ENCODE peak calls at places on chromosomes 12 and 14, in four cellular contexts. G, Q, L and C are unnamed samples. For H3K79me2, the result is how much of the 10 kb centered on the place peaks cover.

GRCh38 chr14:104461676-104462443 is 117.7 kb upstream of the C14orf180 start:
- DNase-seq in G (peak), Q (no peak), L (no peak), C (no peak)

GRCh38 chr14:103372552-103373304 is 12.5 kb upstream of the MARK3 start:
- DNase-seq in G (peak), Q (peak), L (peak), C (peak)

GRCh38 chr14:60310086-60310684 is 61.2 kb downstream of the PPM1A start:
- DNase-seq in G (no peak), Q (no peak), L (no peak), C (no peak)

GRCh38 chr14:91019673-91020072 is 40.8 kb downstream of the RPS6KA5 start:
- DNase-seq in G (no peak), Q (no peak), L (no peak), C (no peak)

GRCh38 chr14:53368714-53369191 is 215.6 kb upstream of the DDHD1 start:
- DNase-seq in G (no peak), Q (peak), L (no peak), C (no peak)

GRCh38 chr14:73368621-73369020 is 89.7 kb downstream of the NUMB start:
- DNase-seq in G (no peak), Q (peak), L (no peak), C (no peak)

GRCh38 chr12:68189766-68190700 is 30.5 kb upstream of the IFNG start:
- DNase-seq in G (no peak), Q (peak), L (peak), C (no peak)

GRCh38 chr12:111488271-111488670 is 82.5 kb downstream of the SH2B3 start:
- DNase-seq in G (no peak), Q (peak), L (no peak), C (peak)

GRCh38 chr14:63051966-63052365 is 6.7 kb upstream of the KCNH5 start:
- DNase-seq in G (no peak), Q (no peak), L (no peak), C (no peak)

GRCh38 chr12:51920046-51920445 is 12.7 kb downstream of the ACVRL1 start:
- DNase-seq in G (no peak), Q (no peak), L (no peak), C (no peak)

GRCh38 chr12:45742590-45742989 is 13.1 kb downstream of the ARID2 start:
- DNase-seq in G (no peak), Q (no peak), L (no peak), C (no peak)

GRCh38 chr12:9669019-9669326 is 540 bp upstream of the CLEC2D start:
- DNase-seq in G (no peak), Q (no peak), L (no peak), C (no peak)

GRCh38 chr12:9662488-9662887 is 7.0 kb upstream of the CLEC2D start:
- DNase-seq in G (no peak), Q (no peak), L (no peak), C (no peak)

GRCh38 chr12:9669534-9669933 is at the start of gene CLEC2D:
- DNase-seq in G (no peak), Q (no peak), L (no peak), C (no peak)

GRCh38 chr12:9668141-9669018 is 1.1 kb upstream of the CLEC2D start:
- DNase-seq in G (no peak), Q (peak), L (no peak), C (no peak)

DNA sequence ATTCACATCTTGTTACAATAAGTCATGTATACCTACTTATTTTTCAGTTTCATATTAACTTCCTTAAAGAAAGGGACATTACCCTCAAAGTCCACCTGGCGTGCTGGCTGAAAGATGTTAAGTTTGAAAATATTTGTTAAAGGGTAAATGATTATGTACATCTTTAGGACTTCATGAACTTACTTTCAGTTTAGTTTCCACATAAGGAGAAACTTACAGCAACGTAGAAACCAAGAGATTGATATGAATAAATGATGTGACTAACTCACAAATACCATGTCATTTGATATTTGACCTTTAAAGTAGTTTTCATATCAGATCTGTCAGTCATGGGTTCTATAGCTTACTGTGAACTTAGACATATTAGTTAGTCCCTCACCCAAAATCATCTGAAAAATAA is 2.1 kb upstream of the CLEC2D start:
- DNase-seq in G (no peak), Q (no peak), L (no peak), C (no peak)
- H3K79me2 ChIP-seq in G (under half), Q (under half), L (under half), C (under half)

GRCh38 chr12:50085615-50085928 is 430 bp downstream of the SMARCD1 start:
- DNase-seq in G (no peak), Q (no peak), L (no peak), C (no peak)

GRCh38 chr12:50086148-50086547 is 1.0 kb downstream of the SMARCD1 start:
- DNase-seq in G (no peak), Q (no peak), L (no peak), C (no peak)

GRCh38 chr12:50083301-50083700 is 1.8 kb upstream of the SMARCD1 start:
- DNase-seq in G (no peak), Q (no peak), L (no peak), C (no peak)

GRCh38 chr12:50087159-50087558 is 2.0 kb downstream of the SMARCD1 start:
- DNase-seq in G (no peak), Q (no peak), L (no peak), C (no peak)

GRCh38 chr12:50084775-50085614 is at the start of gene SMARCD1:
- DNase-seq in G (peak), Q (peak), L (peak), C (peak)
- H3K27ac ChIP-seq in G (peak), Q (peak), L (peak), C (peak)

GRCh38 chr12:21985155-21985554 is 43.9 kb upstream of the ABCC9 start:
- DNase-seq in G (no peak), Q (peak), L (no peak), C (no peak)
- H3K79me2 ChIP-seq in G (under half), Q (under half), L (under half), C (under half)

GRCh38 chr12:3216726-3217682 is 139.8 kb downstream of the TSPAN9 start:
- DNase-seq in G (no peak), Q (peak), L (peak), C (no peak)

GRCh38 chr12:3218150-3218845 is 141.1 kb downstream of the TSPAN9 start:
- DNase-seq in G (no peak), Q (peak), L (no peak), C (peak)

GRCh38 chr12:3216097-3216496 is 138.9 kb downstream of the TSPAN9 start:
- DNase-seq in G (no peak), Q (no peak), L (no peak), C (no peak)

GRCh38 chr12:3218846-3219632 is 141.9 kb downstream of the TSPAN9 start:
- DNase-seq in G (no peak), Q (no peak), L (no peak), C (no peak)

DNA sequence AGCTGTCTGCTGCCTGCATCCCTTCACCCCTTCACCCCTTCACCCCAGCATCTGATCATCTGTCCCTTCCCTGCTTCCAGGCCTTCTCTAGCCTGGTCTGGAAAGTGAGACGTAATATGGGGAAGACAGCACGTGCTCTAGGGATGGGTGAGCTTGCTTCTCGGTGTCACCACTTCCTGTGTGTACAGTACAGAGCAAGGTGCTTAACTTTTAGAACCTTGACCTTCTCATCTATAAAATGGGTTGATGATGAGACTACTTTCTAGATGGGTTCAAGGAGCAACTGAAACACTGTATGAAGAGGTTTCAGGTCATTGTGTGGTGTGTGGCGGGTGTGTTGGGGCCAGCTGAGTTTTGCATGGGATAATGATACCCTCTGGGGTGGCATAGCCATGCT is 140.5 kb downstream of the TSPAN9 start:
- DNase-seq in G (no peak), Q (no peak), L (no peak), C (no peak)
- H3K27ac ChIP-seq in G (no peak), Q (no peak), L (no peak), C (no peak)

GRCh38 chr12:25983625-25984024 is 25.1 kb downstream of the RASSF8 start:
- DNase-seq in G (no peak), Q (no peak), L (no peak), C (no peak)
- H3K79me2 ChIP-seq in G (half or more), Q (half or more), L (under half), C (half or more)

GRCh38 chr14:23299186-23299521 is 3.5 kb downstream of the PPP1R3E start:
- DNase-seq in G (no peak), Q (no peak), L (no peak), C (no peak)

GRCh38 chr14:23299558-23299957 is 3.1 kb downstream of the PPP1R3E start:
- DNase-seq in G (no peak), Q (peak), L (no peak), C (peak)

GRCh38 chr14:23297096-23297495 is 5.6 kb downstream of the PPP1R3E start:
- DNase-seq in G (no peak), Q (no peak), L (no peak), C (no peak)

GRCh38 chr14:23296012-23296777 is 6.5 kb downstream of the PPP1R3E start:
- DNase-seq in G (no peak), Q (no peak), L (no peak), C (no peak)

GRCh38 chr14:23297878-23298277 is 4.8 kb downstream of the PPP1R3E start:
- DNase-seq in G (no peak), Q (no peak), L (no peak), C (no peak)
- H3K27ac ChIP-seq in G (no peak), Q (no peak), L (no peak), C (no peak)

DNA sequence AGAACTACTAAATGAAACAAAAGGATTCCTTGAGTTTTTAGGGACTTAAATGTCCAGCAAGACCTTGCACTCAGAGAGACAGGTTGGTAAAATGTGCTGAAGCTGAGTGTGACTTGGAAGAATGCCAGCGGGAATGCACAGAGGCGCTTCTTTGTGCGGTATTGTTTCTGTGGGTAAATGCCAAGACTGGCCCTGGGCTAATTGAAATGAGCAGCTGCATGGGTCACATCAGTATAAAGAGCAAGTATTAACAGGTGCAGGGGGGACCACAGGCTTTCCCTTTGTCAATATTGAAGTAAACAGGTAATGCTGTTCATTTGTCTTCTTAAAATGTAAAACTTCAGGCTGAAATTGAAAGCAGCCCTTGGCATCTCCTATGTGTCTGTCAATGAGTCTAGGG is 74.3 kb downstream of the LMO3 start:
- DNase-seq in G (peak), Q (no peak), L (no peak), C (no peak)
- H3K79me2 ChIP-seq in G (under half), Q (under half), L (under half), C (under half)

GRCh38 chr12:22304341-22304740 is 30.2 kb downstream of the ST8SIA1 start:
- DNase-seq in G (no peak), Q (no peak), L (no peak), C (no peak)
- H3K27ac ChIP-seq in G (no peak), Q (no peak), L (no peak), C (no peak)

GRCh38 chr14:66739826-66740225 is 231.9 kb downstream of the GPHN start:
- DNase-seq in G (no peak), Q (no peak), L (no peak), C (no peak)

DNA sequence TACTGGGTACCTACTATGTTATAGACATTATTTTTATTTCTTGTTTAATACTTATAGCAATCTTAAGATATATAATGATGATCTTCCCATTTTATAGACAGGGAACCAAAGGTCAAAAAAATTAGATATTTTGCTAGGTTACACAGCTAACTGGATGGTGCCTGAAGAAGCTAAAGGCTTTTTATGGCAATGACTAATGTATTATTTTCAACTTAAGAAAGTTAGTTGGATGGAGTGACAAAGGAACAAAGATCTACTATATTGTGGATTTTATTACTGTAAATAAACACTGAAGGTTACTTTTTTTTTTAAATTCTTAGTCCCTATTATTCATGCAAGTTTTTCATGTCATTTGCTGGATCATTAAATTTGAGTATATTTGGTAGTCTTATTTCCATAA is 227.9 kb downstream of the GPHN start:
- DNase-seq in G (no peak), Q (no peak), L (no peak), C (no peak)
- H3K79me2 ChIP-seq in G (under half), Q (under half), L (under half), C (under half)

GRCh38 chr12:132803125-132803524 is 25.5 kb downstream of the GOLGA3 start:
- DNase-seq in G (no peak), Q (no peak), L (no peak), C (no peak)
- H3K27ac ChIP-seq in G (no peak), Q (no peak), L (no peak), C (no peak)